ENCODE peak calls at places on chromosomes 4 and X, in six cellular contexts. T is right lobe of liver, R is testis, W is small intestine, N is keratinocyte, D is mucosa of descending colon. V is an unnamed sample.

GRCh38 chr4:107855723-107856122 is 31.0 kb downstream of the SGMS2 start:
- DNase-seq in N (no peak), R (no peak), D (no peak), T (no peak), W (no peak), V (no peak)

GRCh38 chrX:40644175-40644574 is 3.2 kb downstream of the CXorf38 start:
- DNase-seq in R (no peak), W (peak; percentile 25), D (no peak), T (no peak), N (no peak), V (no peak)

GRCh38 chr4:189773909-189774308 is 166.8 kb upstream of the FRG1 start:
- DNase-seq in W (no peak), T (no peak), N (no peak), R (no peak), D (no peak), V (no peak)

GRCh38 chr4:99610605-99611172 is 36.1 kb downstream of the MTTP start:
- DNase-seq in D (no peak), W (no peak), T (no peak), R (no peak), N (no peak), V (no peak)

GRCh38 chr4:121034010-121034409 is 38.3 kb downstream of the NDNF start:
- DNase-seq in W (no peak), T (no peak), N (no peak), D (peak; percentile 10), R (no peak), V (no peak)

GRCh38 chrX:13110427-13111324 is 66.3 kb upstream of the FAM9C start:
- DNase-seq in R (no peak), W (peak; percentile 88), T (no peak), N (no peak), D (peak; percentile 58), V (no peak)

GRCh38 chr4:33628296-33628695 is 2616.0 kb downstream of the ARAP2 start:
- DNase-seq in W (no peak), R (no peak), T (no peak), D (no peak), N (no peak), V (no peak)

GRCh38 chr4:1191621-1192020 is 19.2 kb upstream of the SPON2 start:
- DNase-seq in D (peak; percentile 20), R (no peak), T (no peak), W (no peak), N (no peak), V (no peak)

GRCh38 chrX:112642349-112642748 is 37.4 kb downstream of the LHFPL1 start:
- DNase-seq in N (no peak), R (peak; percentile 33), W (peak; percentile 32), D (peak; percentile 23), T (no peak), V (peak; percentile 57)

GRCh38 chr4:105858466-105859040 is 36.7 kb upstream of the NPNT start:
- DNase-seq in N (no peak), D (no peak), R (no peak), W (no peak), T (no peak), V (no peak)

DNA sequence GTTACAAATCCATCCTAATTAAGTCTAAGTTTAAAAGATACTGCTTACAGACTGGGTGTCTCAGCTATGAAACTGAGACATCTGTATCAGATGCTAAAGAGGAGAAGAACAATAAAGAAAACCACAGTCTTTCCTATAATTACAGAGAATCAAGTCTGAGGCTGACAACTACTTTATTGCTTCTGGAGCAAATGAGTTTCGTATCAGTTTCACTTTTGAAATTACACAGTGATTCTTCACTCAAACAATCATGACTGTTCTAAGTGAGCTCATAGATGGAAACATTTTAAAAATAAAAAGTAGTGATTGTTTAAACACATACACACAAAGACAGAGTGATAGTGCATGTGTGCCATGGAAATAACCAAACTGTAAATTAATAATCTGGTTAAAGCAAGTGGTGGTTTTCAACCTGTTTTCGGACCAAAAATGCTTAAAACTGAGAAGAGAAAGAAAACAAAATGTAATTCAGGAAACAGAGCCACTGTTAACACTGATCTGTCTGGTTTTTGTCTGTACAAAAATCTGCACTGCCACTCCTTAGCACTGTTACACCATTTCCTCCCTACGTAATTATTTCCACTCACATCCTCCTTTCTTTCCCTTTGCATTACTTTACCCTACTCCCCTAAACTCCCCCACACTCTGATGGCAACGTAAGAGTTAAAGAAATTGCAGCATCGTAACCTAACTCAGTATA is 12.5 kb downstream of the RFC1 start:
- DNase-seq in N (no peak), T (no peak), D (peak; percentile 16), R (no peak), W (peak; percentile 76), V (no peak)
- H3K4me3 ChIP-seq in N (no peak overlapping the region), T (peak overlapping the region; percentile 45), D (no peak overlapping the region), R (peak overlapping the region; percentile 3), W (peak overlapping the region; percentile 35), V (no peak overlapping the region)

GRCh38 chr4:80492761-80493160 is 157.2 kb downstream of the CFAP299 start:
- DNase-seq in T (no peak), D (peak; percentile 62), N (no peak), W (peak; percentile 75), R (no peak), V (no peak)
- H3K9me3 ChIP-seq in T (no peaks in the 10 kb centered on the region), D (peaks cover 7% of the 10 kb centered on the region), N (no peaks in the 10 kb centered on the region), W (no peaks in the 10 kb centered on the region), R (no peaks in the 10 kb centered on the region), V (no peaks in the 10 kb centered on the region)

DNA sequence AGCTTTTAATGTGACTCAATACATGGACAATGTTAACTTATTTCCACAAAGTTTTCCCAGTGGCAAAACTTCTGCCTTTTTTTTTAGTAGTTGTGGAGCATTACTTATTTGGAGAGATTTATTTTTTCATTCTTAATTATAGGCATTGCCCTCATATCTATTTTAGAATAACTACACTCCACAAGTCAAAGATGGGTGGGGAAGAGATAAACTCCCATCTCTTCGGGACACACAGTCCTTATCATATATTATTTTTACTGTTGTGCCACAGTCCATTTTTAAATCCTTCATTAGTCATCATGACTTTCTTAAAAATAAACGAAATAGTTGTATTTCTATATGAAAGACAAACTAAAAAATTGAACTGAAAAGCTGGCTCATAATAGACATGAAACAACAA is 1.2 kb downstream of the DMD start:
- DNase-seq in N (no peak), T (no peak), D (no peak), R (no peak), W (no peak), V (no peak)
- H3K4me3 ChIP-seq in N (no peak overlapping the region), T (peak overlapping the region; percentile 11), D (no peak overlapping the region), R (peak overlapping the region; percentile 21), W (no peak overlapping the region), V (no peak overlapping the region)

GRCh38 chr4:92252846-92253245 is 50.9 kb upstream of the GRID2 start:
- DNase-seq in T (no peak), R (no peak), W (no peak), N (no peak), D (no peak), V (no peak)

GRCh38 chr4:92249541-92249940 is 54.2 kb upstream of the GRID2 start:
- DNase-seq in R (no peak), D (no peak), N (no peak), W (no peak), T (no peak), V (no peak)

GRCh38 chr4:92253986-92254671 is 49.6 kb upstream of the GRID2 start:
- DNase-seq in W (no peak), T (no peak), N (no peak), R (no peak), D (no peak), V (no peak)

GRCh38 chr4:92253550-92253949 is 50.2 kb upstream of the GRID2 start:
- DNase-seq in D (no peak), W (no peak), T (no peak), N (no peak), R (no peak), V (no peak)

DNA sequence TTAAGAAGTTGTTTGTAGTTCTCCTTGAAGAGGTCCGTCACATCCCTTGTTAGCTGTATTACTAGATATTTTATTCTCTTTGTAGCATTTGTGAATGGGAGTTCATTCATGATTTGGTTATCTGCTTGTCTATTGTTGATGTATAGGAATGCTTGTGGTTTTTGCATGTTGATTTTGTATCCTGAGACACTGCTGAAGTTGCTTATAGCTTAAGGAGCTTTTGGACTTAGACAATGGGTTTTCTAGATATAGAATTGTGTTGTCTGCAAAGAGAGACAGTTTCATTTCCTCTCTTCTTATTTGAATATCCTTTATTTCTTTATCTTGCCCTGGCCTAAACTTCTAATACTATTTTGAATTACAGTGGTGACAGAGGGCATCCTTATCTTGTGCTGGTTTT is 52.1 kb upstream of the GRID2 start:
- DNase-seq in W (no peak), R (no peak), N (no peak), D (no peak), T (no peak), V (no peak)
- H3K9me3 ChIP-seq in W (no peaks in the 10 kb centered on the region), R (no peaks in the 10 kb centered on the region), N (no peaks in the 10 kb centered on the region), D (peaks cover 3% of the 10 kb centered on the region), T (no peaks in the 10 kb centered on the region), V (peaks cover 17% of the 10 kb centered on the region)

GRCh38 chr4:137124278-137124932 is 407.9 kb downstream of the PCDH18 start:
- DNase-seq in T (no peak), R (no peak), N (no peak), W (peak; percentile 18), D (peak; percentile 3), V (peak; percentile 16)
- H3K4me3 ChIP-seq in T (no peak overlapping the region), R (no peak overlapping the region), N (peak overlapping the region; percentile 18), W (no peak overlapping the region), D (no peak overlapping the region), V (no peak overlapping the region)

GRCh38 chrX:30794497-30794896 is 94.6 kb downstream of the TAB3 start:
- DNase-seq in R (no peak), T (no peak), W (no peak), D (no peak), N (no peak), V (no peak)
- H3K9me3 ChIP-seq in R (no peaks in the 10 kb centered on the region), T (no peaks in the 10 kb centered on the region), W (no peaks in the 10 kb centered on the region), D (no peaks in the 10 kb centered on the region), N (peaks cover 80% of the 10 kb centered on the region), V (no peaks in the 10 kb centered on the region)

GRCh38 chr4:153419673-153420278 is 46.4 kb upstream of the TMEM131L start:
- DNase-seq in N (no peak), T (no peak), W (no peak), R (no peak), D (no peak), V (no peak)
- H3K4me3 ChIP-seq in N (no peak overlapping the region), T (no peak overlapping the region), W (no peak overlapping the region), R (no peak overlapping the region), D (no peak overlapping the region), V (no peak overlapping the region)